ENCODE peak calls at places on chromosomes 7 and 10, in six cellular contexts. E is CD4-positive, alpha-beta memory T cell; U is A549; M is fibroblast of lung; V is transverse colon; H is effector memory CD4-positive, alpha-beta T cell. I is an unnamed sample. For H3K9me3, the result is how much of the 10 kb centered on the place peaks cover.

GRCh38 chr10:92993671-92994304 is 66.8 kb upstream of the CYP26C1 start:
- DNase-seq in E (no peak), U (no peak), M (peak), V (no peak), H (no peak), I (no peak)

GRCh38 chr10:58982470-58983239 is 193.8 kb upstream of the PHYHIPL start:
- DNase-seq in E (no peak), U (no peak), M (no peak), V (no peak), H (no peak), I (no peak)

GRCh38 chr10:110655286-110655685 is 11.2 kb downstream of the RBM20 start:
- DNase-seq in E (no peak), U (no peak), M (no peak), V (no peak), H (no peak), I (no peak)

GRCh38 chr7:112233048-112233697 is 26.7 kb downstream of the ZNF277 start:
- DNase-seq in E (no peak), U (no peak), M (no peak), V (no peak), H (no peak), I (no peak)

GRCh38 chr10:30115391-30116253 is 56.2 kb upstream of the JCAD start:
- DNase-seq in E (no peak), U (no peak), M (peak), V (no peak), H (no peak), I (no peak)

GRCh38 chr7:128171342-128171918 is 69.6 kb upstream of the LEP start:
- DNase-seq in E (no peak), U (no peak), M (no peak), V (no peak), H (no peak), I (no peak)

GRCh38 chr7:76377186-76377918 is 18.6 kb upstream of the YWHAG start:
- DNase-seq in E (no peak), U (peak), M (no peak), V (no peak), H (no peak), I (peak)

GRCh38 chr10:71998840-71999194 is 34.6 kb downstream of the CHST3 start:
- DNase-seq in E (no peak), U (peak), M (peak), V (peak), H (no peak), I (no peak)

GRCh38 chr7:10181996-10182395 is 791.7 kb upstream of the PHF14 start:
- DNase-seq in E (no peak), U (no peak), M (no peak), V (no peak), H (no peak), I (no peak)
- H3K9me3 ChIP-seq in E (under half), U (under half), M (under half), V (under half), H (under half), I (under half)

GRCh38 chr10:131431541-131431940 is 120.0 kb upstream of the TCERG1L start:
- DNase-seq in E (no peak), U (no peak), M (no peak), V (no peak), H (no peak), I (no peak)
- H3K9me3 ChIP-seq in E (under half), U (under half), M (under half), V (under half), H (under half), I (under half)

DNA sequence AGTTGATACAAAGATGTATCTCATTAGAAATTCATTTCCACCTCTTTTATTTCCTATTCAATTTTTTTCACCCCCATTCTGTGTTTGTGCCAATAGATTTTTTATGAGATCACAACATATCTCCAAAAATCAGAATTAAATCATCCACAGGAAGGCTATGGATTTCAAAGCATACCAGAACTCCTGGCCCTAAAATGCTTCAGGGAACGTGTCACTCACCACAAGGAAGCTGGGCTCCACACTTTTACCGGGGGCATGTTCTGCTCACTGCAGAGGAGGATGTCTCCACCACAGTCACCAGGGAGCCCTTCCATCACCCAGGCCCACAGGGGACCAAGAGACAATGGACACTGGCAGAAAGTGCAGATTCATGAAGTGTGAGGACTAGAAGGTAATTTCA is 456.8 kb downstream of the KCNMA1 start:
- DNase-seq in E (no peak), U (no peak), M (peak), V (no peak), H (no peak), I (no peak)
- H3K9me3 ChIP-seq in E (under half), U (under half), M (under half), V (under half), H (under half), I (under half)

GRCh38 chr10:37234692-37235091 is 109.3 kb downstream of the ANKRD30A start:
- DNase-seq in E (no peak), U (no peak), M (no peak), V (no peak), H (no peak), I (no peak)
- H3K9me3 ChIP-seq in E (under half), U (under half), M (under half), V (under half), H (under half), I (under half)